ENCODE peak calls at places on chromosomes 6 and 20, in seven cellular contexts. F, A, V, X, D, C and G are unnamed samples.

GRCh38 chr6:4870821-4871494 is 94.8 kb downstream of the CDYL start:
- DNase-seq in F (no peak), A (no peak), V (no peak), X (no peak), D (no peak), C (no peak), G (no peak)

GRCh38 chr6:106165885-106166485 is 79.8 kb downstream of the PRDM1 start:
- DNase-seq in F (peak; percentile 69), A (no peak), V (no peak), X (no peak), D (no peak), C (no peak), G (no peak)

GRCh38 chr20:34708621-34709043 is 4.5 kb downstream of the TP53INP2 start:
- DNase-seq in F (no peak), A (no peak), V (peak; percentile 76), X (peak; percentile 74), D (no peak), C (no peak), G (peak; percentile 51)

GRCh38 chr20:20549267-20549612 is 163.2 kb downstream of the RALGAPA2 start:
- DNase-seq in F (no peak), A (no peak), V (no peak), X (no peak), D (no peak), C (no peak), G (no peak)

GRCh38 chr6:73652637-73653570 is 888 bp downstream of the SLC17A5 start:
- DNase-seq in F (peak; percentile 80), A (peak; percentile 52), V (peak; percentile 80), X (peak; percentile 83), D (peak; percentile 33), C (peak; percentile 61), G (peak; percentile 69)

GRCh38 chr6:22149501-22150490 is 147.0 kb downstream of the PRL start:
- DNase-seq in F (no peak), A (no peak), V (peak; percentile 62), X (no peak), D (no peak), C (no peak), G (no peak)

GRCh38 chr20:36543187-36544133 is 2.1 kb downstream of the MYL9 start:
- DNase-seq in F (no peak), A (no peak), V (no peak), X (no peak), D (no peak), C (no peak), G (no peak)

GRCh38 chr6:41583576-41583975 is 37.4 kb downstream of the FOXP4 start:
- DNase-seq in F (no peak), A (no peak), V (no peak), X (no peak), D (no peak), C (no peak), G (no peak)

GRCh38 chr6:167590193-167590592 is 236.5 kb upstream of the AFDN start:
- DNase-seq in F (no peak), A (no peak), V (no peak), X (no peak), D (no peak), C (no peak), G (no peak)

GRCh38 chr6:110178626-110179405 is 654 bp downstream of the WASF1 start:
- DNase-seq in F (peak; percentile 74), A (peak; percentile 42), V (peak; percentile 72), X (peak; percentile 67), D (peak; percentile 5), C (no peak), G (peak; percentile 74)

GRCh38 chr6:83466328-83466727 is 35.5 kb upstream of the ME1 start:
- DNase-seq in F (no peak), A (no peak), V (no peak), X (no peak), D (no peak), C (no peak), G (no peak)

GRCh38 chr6:128403618-128404444 is 116.6 kb downstream of the PTPRK start:
- DNase-seq in F (no peak), A (no peak), V (no peak), X (no peak), D (no peak), C (no peak), G (peak; percentile 7)

GRCh38 chr6:165599596-165600487 is 63.2 kb downstream of the PDE10A start:
- DNase-seq in F (no peak), A (no peak), V (no peak), X (no peak), D (no peak), C (no peak), G (no peak)

GRCh38 chr20:33894798-33895197 is 83.7 kb downstream of the CHMP4B start:
- DNase-seq in F (no peak), A (no peak), V (no peak), X (no peak), D (no peak), C (no peak), G (no peak)

GRCh38 chr20:13525225-13525940 is 113.3 kb downstream of the TASP1 start:
- DNase-seq in F (peak; percentile 68), A (no peak), V (no peak), X (no peak), D (no peak), C (no peak), G (no peak)

GRCh38 chr20:62627901-62628612 is 14.2 kb upstream of the SLCO4A1 start:
- DNase-seq in F (no peak), A (no peak), V (no peak), X (no peak), D (no peak), C (no peak), G (no peak)

GRCh38 chr6:96899599-96899998 is 1.9 kb upstream of the NDUFAF4 start:
- DNase-seq in F (no peak), A (no peak), V (no peak), X (no peak), D (no peak), C (no peak), G (no peak)

GRCh38 chr6:96900873-96901272 is 3.2 kb upstream of the NDUFAF4 start:
- DNase-seq in F (no peak), A (no peak), V (no peak), X (no peak), D (no peak), C (no peak), G (no peak)

GRCh38 chr6:96899019-96899418 is 1.3 kb upstream of the NDUFAF4 start:
- DNase-seq in F (peak; percentile 19), A (peak; percentile 37), V (peak; percentile 19), X (no peak), D (no peak), C (no peak), G (no peak)

GRCh38 chr6:96897396-96898240 is at the start of gene NDUFAF4:
- DNase-seq in F (peak; percentile 92), A (peak; percentile 90), V (peak; percentile 95), X (peak; percentile 98), D (peak; percentile 72), C (peak; percentile 72), G (peak; percentile 87)

DNA sequence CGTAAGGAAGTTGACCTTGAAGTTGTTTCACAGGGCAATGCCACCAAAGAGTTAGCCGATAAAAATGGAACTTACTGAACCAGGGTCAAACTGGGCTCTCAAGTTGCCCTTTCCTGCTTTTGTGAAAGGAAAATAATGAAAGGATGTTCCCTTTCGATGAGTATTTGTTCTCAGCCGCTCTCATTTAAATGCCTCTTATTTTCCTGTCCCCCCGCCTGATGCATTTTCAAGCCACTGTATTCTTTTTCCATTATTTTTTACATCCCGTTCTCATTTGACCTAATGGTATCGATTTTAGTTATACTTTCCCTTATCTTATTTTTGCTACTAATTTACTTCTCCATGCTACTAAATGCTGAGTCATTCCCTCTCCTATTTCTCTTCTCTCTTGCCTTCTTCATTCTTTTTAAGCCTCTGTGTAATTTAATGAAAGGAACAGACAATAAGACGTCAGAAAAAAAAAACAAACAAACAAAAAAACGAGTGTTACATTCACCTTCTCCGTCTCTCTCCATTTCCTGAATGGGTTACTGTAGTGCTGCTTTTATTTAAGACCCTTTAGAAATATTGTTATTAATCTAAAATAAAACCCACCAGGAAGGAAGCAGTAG is 655 bp upstream of the NDUFAF4 start:
- DNase-seq in F (no peak), A (no peak), V (peak; percentile 3), X (peak; percentile 41), D (no peak), C (no peak), G (no peak)
- TF ChIP-seq JUND in F (no peak), A (no peak), V (peak; percentile 4), X (peak; percentile 31), D (no peak), C (no peak), G (no peak)

DNA sequence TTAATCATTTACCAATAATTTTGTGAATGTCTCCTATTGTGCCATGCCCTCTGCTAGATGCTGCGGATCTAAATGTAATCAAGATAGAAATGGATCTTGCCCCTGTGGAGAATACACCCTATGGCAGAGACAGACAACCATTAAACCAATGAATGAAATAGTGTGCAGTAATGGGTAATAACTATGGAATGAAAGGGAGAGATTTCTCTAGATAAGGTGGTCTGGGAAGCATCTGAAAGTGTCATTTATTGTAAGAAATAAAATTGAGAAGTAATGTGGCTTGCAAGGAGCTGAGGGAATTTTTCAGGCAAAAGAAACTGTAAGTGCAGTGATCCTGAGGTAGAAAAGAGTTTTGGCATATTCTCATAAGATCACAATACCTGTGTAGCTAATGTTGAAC is 430.0 kb downstream of the LMBRD1 start:
- DNase-seq in F (no peak), A (no peak), V (no peak), X (no peak), D (no peak), C (no peak), G (no peak)
- TF ChIP-seq JUND in F (no peak), A (no peak), V (no peak), X (no peak), D (no peak), C (no peak), G (no peak)

GRCh38 chr6:164321297-164321696 is 906.8 kb downstream of the QKI start:
- DNase-seq in F (no peak), A (no peak), V (no peak), X (no peak), D (no peak), C (no peak), G (no peak)

GRCh38 chr6:164325168-164325567 is 910.6 kb downstream of the QKI start:
- DNase-seq in F (no peak), A (no peak), V (no peak), X (no peak), D (no peak), C (no peak), G (no peak)

DNA sequence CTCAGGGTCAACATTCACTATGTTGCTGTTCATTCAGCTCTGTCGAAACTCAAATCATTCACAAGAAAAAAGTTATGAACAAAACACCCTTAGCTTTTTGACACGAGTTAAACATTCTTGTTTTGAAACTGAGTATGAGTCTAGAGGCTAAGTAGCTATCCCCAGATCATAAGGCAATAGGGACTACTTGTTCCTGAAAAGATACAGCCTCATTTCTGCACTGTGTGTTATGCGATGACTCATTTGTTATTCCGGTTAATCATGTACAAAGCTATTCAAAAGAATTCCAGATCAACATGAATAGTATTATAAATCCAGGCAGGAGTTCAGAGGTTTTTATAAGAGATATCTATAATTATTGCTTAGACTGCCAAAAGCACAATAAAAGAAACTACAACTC is 908.0 kb downstream of the QKI start:
- DNase-seq in F (no peak), A (no peak), V (no peak), X (no peak), D (no peak), C (no peak), G (no peak)
- TF ChIP-seq JUND in F (no peak), A (no peak), V (no peak), X (no peak), D (no peak), C (no peak), G (no peak)

DNA sequence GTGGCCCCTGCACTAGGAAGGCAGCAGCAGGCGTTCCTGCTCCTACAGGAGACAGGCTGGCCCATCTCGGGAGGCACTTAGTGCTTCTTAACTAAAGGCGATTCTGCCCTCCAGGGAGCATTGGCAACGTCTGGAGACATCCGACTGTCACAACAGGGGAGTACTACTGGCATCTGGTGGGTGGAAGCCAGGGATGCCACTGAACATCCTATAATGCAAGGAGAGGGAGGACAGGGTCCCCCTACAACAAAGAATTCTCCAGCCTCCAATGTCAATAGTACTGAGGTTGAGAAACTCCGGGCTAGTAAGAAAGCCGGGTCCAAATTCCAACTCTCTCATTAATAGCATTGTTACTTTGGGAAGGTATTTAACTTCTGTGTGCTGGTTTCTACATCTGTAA is 119.4 kb upstream of the ARMC2 start:
- DNase-seq in F (peak; percentile 88), A (no peak), V (no peak), X (no peak), D (no peak), C (no peak), G (no peak)
- TF ChIP-seq JUND in F (no peak), A (no peak), V (no peak), X (no peak), D (no peak), C (no peak), G (no peak)